ENCODE peak calls at places on chromosomes 1 and 21, in eight cellular contexts. T, I, W, F, B, N, U and H are unnamed samples.

GRCh38 chr1:241531195-241532172 is 694 bp upstream of the KMO start:
- DNase-seq in T (no peak), I (no peak), W (no peak), F (no peak), B (no peak), N (peak; percentile 78), U (no peak), H (no peak)

GRCh38 chr21:25688284-25689035 is 46.2 kb downstream of the ATP5PF start:
- DNase-seq in T (no peak), I (no peak), W (no peak), F (no peak), B (no peak), N (no peak), U (no peak), H (no peak)

GRCh38 chr1:20411196-20411980 is 74.6 kb downstream of the CAMK2N1 start:
- DNase-seq in T (no peak), I (no peak), W (no peak), F (no peak), B (no peak), N (peak; percentile 97), U (no peak), H (no peak)

GRCh38 chr1:173332026-173332425 is 124.9 kb upstream of the TNFSF4 start:
- DNase-seq in T (no peak), I (no peak), W (no peak), F (no peak), B (no peak), N (peak; percentile 89), U (no peak), H (peak; percentile 91)

GRCh38 chr1:97368296-97368695 is 552.5 kb downstream of the DPYD start:
- DNase-seq in T (no peak), I (no peak), W (no peak), F (no peak), B (no peak), N (no peak), U (no peak), H (no peak)

GRCh38 chr1:44829506-44830384 is 13.3 kb downstream of the PTCH2 start:
- DNase-seq in T (no peak), I (no peak), W (no peak), F (no peak), B (no peak), N (no peak), U (no peak), H (no peak)

GRCh38 chr1:230878584-230878975 is 10.3 kb upstream of the C1orf198 start:
- DNase-seq in T (no peak), I (peak; percentile 90), W (no peak), F (peak; percentile 31), B (no peak), N (peak; percentile 81), U (peak; percentile 38), H (no peak)

GRCh38 chr1:56525463-56526155 is 53.8 kb downstream of the PLPP3 start:
- DNase-seq in T (peak; percentile 36), I (no peak), W (no peak), F (no peak), B (no peak), N (peak; percentile 60), U (no peak), H (no peak)

GRCh38 chr1:174326278-174326677 is 121.5 kb upstream of the GPR52 start:
- DNase-seq in T (no peak), I (no peak), W (no peak), F (no peak), B (no peak), N (no peak), U (no peak), H (no peak)

GRCh38 chr1:115398745-115399144 is 60.7 kb upstream of the NGF start:
- DNase-seq in T (no peak), I (no peak), W (no peak), F (peak; percentile 9), B (no peak), N (no peak), U (no peak), H (no peak)

GRCh38 chr1:76302711-76303347 is 228.3 kb downstream of the ST6GALNAC3 start:
- DNase-seq in T (no peak), I (no peak), W (no peak), F (no peak), B (no peak), N (peak; percentile 1), U (no peak), H (no peak)

GRCh38 chr1:113388017-113388620 is 2.2 kb upstream of the MAGI3 start:
- DNase-seq in T (no peak), I (no peak), W (no peak), F (no peak), B (no peak), N (peak; percentile 21), U (no peak), H (no peak)

GRCh38 chr1:176604461-176604860 is 141.5 kb downstream of the PAPPA2 start:
- DNase-seq in T (no peak), I (no peak), W (no peak), F (no peak), B (no peak), N (no peak), U (no peak), H (no peak)

GRCh38 chr1:100458925-100459814 is 78.8 kb upstream of the GPR88 start:
- DNase-seq in T (peak; percentile 79), I (peak; percentile 74), W (no peak), F (peak; percentile 78), B (peak; percentile 76), N (peak; percentile 82), U (peak; percentile 66), H (no peak)

GRCh38 chr1:61184714-61185106 is 102.3 kb downstream of the NFIA start:
- DNase-seq in T (no peak), I (no peak), W (no peak), F (no peak), B (no peak), N (no peak), U (no peak), H (no peak)

GRCh38 chr1:61184035-61184713 is 101.8 kb downstream of the NFIA start:
- DNase-seq in T (peak; percentile 96), I (peak; percentile 95), W (no peak), F (peak; percentile 98), B (peak; percentile 95), N (peak; percentile 63), U (peak; percentile 93), H (peak; percentile 97)

GRCh38 chr1:61182049-61182448 is 99.7 kb downstream of the NFIA start:
- DNase-seq in T (no peak), I (no peak), W (no peak), F (no peak), B (no peak), N (peak; percentile 65), U (no peak), H (no peak)

GRCh38 chr1:61181016-61181560 is 98.7 kb downstream of the NFIA start:
- DNase-seq in T (no peak), I (no peak), W (no peak), F (no peak), B (no peak), N (no peak), U (no peak), H (no peak)

GRCh38 chr1:61183471-61184034 is 101.2 kb downstream of the NFIA start:
- DNase-seq in T (peak; percentile 81), I (no peak), W (no peak), F (peak; percentile 80), B (peak; percentile 59), N (peak; percentile 36), U (peak; percentile 38), H (no peak)
- TF ChIP-seq POLR2A in T (no peak), I (no peak), W (no peak), F (peak; percentile 60), B (no peak), N (no peak), U (no peak), H (no peak)

DNA sequence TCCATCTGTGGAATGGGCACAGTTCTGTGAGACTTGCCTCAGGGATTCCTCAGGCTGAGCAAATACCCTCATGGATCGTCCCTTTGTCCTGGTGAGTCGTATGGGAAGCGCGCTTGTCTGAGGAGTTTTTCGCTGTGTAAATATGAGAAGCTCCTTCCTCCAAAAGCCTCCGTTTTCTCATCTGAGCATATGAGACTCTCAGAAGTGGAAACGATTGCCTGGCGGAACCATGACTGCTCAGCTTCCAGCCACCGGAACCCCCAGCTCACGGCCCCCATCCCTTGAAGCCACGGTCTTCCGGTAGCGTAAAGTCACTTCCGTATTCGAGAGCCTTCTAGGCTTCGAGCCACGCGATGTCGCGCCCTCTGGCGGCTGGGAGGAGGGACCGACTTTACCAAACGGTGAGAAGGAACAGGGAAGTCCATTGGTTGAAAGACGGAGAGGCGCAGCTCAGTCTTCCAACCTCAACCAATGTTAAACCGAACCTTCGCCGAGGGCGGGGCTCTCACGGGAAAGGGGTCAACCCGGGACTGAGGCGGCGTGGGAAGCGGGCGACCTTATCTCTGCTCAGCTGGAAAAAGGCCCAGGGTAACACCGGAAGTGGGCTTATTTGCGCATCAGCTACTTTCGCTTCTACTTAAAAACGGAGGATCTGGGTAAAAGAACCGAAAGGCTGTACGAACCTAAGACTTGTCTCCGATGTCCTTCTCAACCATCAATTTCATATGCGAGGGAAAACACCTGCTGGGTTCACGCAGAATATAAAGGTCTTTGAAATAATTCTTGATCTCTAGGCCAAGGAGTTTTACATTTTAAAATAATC is 46.3 kb downstream of the AZIN2 start:
- DNase-seq in T (peak; percentile 97), I (peak; percentile 99), W (peak; percentile 77), F (peak; percentile 99), B (peak; percentile 97), N (peak; percentile 100), U (peak; percentile 98), H (peak; percentile 100)
- TF ChIP-seq POLR2A in T (no peak), I (peak; percentile 56), W (peak; percentile 97), F (peak; percentile 89), B (peak; percentile 52), N (peak; percentile 96), U (no peak), H (no peak)

GRCh38 chr1:1397839-1398523 is 1.2 kb downstream of the CCNL2 start:
- DNase-seq in T (no peak), I (no peak), W (no peak), F (no peak), B (no peak), N (peak; percentile 34), U (no peak), H (no peak)
- TF ChIP-seq POLR2A in T (no peak), I (no peak), W (no peak), F (no peak), B (no peak), N (no peak), U (no peak), H (no peak)

GRCh38 chr1:235735630-235736029 is 86.0 kb upstream of the GNG4 start:
- DNase-seq in T (no peak), I (no peak), W (no peak), F (no peak), B (no peak), N (peak; percentile 67), U (no peak), H (no peak)
- TF ChIP-seq POLR2A in T (no peak), I (no peak), W (no peak), F (no peak), B (no peak), N (no peak), U (no peak), H (no peak)